ENCODE peak calls at places on chromosomes 3 and 15, in eight cellular contexts. I is iPS-NIHi11; O is GM13976; J is brain microvascular endothelial cell; Q is COLO829; K is activated naive CD4-positive, alpha-beta T cell treated with anti-CD3 and anti-CD28 coated beads, Interleukin-2, amount 10 ng/mL, durations not matched to agents 7 days and 5 days; A is AG04450; V is GM12864. B is an unnamed sample.

GRCh38 chr15:44718180-44718926 is 7.0 kb downstream of the B2M start:
- DNase-seq in Q (no peak), V (no peak), J (no peak), O (no peak), I (no peak), A (no peak), K (no peak), B (no peak)

GRCh38 chr15:40468850-40469249 is 1.9 kb upstream of the CHST14 start:
- DNase-seq in A (no peak), Q (no peak), J (no peak), I (no peak), K (no peak), V (no peak), O (no peak), B (no peak)

GRCh38 chr3:36900474-36901443 is 44.1 kb downstream of the TRANK1 start:
- DNase-seq in O (no peak), V (no peak), A (no peak), K (no peak), I (no peak), J (no peak), Q (no peak), B (no peak)

GRCh38 chr3:126375835-126376331 is 18.7 kb upstream of the KLF15 start:
- DNase-seq in Q (no peak), A (no peak), J (no peak), I (no peak), K (no peak), O (no peak), V (no peak), B (no peak)

GRCh38 chr3:117553461-117553860 is 843.9 kb downstream of the TUSC7 start:
- DNase-seq in J (peak), V (peak), O (peak), Q (peak), K (no peak), I (no peak), A (no peak), B (no peak)

GRCh38 chr3:129435367-129435766 is 4.4 kb downstream of the MBD4 start:
- DNase-seq in A (no peak), Q (no peak), K (no peak), O (no peak), J (no peak), V (no peak), I (no peak), B (no peak)

GRCh38 chr3:87298111-87298718 is 21.8 kb upstream of the POU1F1 start:
- DNase-seq in Q (peak), J (no peak), I (peak), K (no peak), A (peak), V (no peak), O (peak), B (peak)

GRCh38 chr3:186260726-186261125 is 101.3 kb downstream of the DGKG start:
- DNase-seq in I (no peak), A (no peak), Q (no peak), O (no peak), V (no peak), K (no peak), J (peak), B (no peak)

GRCh38 chr3:58955308-58955707 is 94.5 kb downstream of the CFAP20DC start:
- DNase-seq in I (no peak), Q (peak), K (no peak), A (no peak), V (no peak), J (no peak), O (no peak), B (no peak)

GRCh38 chr15:75832114-75832513 is 11.1 kb upstream of the UBE2Q2 start:
- DNase-seq in K (no peak), A (no peak), J (no peak), Q (no peak), O (no peak), I (no peak), V (no peak), B (no peak)

GRCh38 chr3:10023587-10024310 is 2.5 kb upstream of the FANCD2 start:
- DNase-seq in Q (no peak), J (peak), I (no peak), V (no peak), A (peak), K (no peak), O (no peak), B (no peak)

GRCh38 chr3:41199866-41200668 is 762 bp downstream of the CTNNB1 start:
- DNase-seq in I (peak), K (peak), V (no peak), A (no peak), J (no peak), O (peak), Q (no peak), B (no peak)

GRCh38 chr3:176075046-176075445 is 1122.2 kb downstream of the TBL1XR1 start:
- DNase-seq in Q (no peak), I (no peak), K (no peak), A (no peak), J (no peak), O (no peak), V (no peak), B (no peak)

GRCh38 chr15:78298983-78299301 is 467 bp downstream of the SKIC8 start:
- DNase-seq in K (no peak), Q (no peak), J (peak), I (no peak), V (no peak), A (no peak), O (no peak), B (no peak)

GRCh38 chr3:9862391-9863235 is 17.4 kb downstream of the CIDEC start:
- DNase-seq in V (no peak), O (peak), K (peak), J (no peak), I (peak), A (no peak), Q (no peak), B (no peak)

GRCh38 chr3:126130981-126131750 is 47.2 kb upstream of the SLC41A3 start:
- DNase-seq in K (no peak), I (no peak), V (no peak), Q (no peak), O (no peak), J (no peak), A (no peak), B (no peak)

GRCh38 chr3:149472393-149472792 is 2.1 kb upstream of the TM4SF4 start:
- DNase-seq in V (no peak), A (no peak), I (no peak), J (no peak), O (no peak), K (no peak), Q (no peak), B (no peak)

GRCh38 chr3:178140491-178140890 is 395.7 kb upstream of the KCNMB2 start:
- DNase-seq in K (no peak), O (no peak), Q (no peak), A (peak), I (no peak), V (no peak), J (no peak), B (no peak)

GRCh38 chr15:59199775-59200465 is 6.7 kb upstream of the LDHAL6B start:
- DNase-seq in I (no peak), Q (peak), O (no peak), K (no peak), A (no peak), J (peak), V (no peak), B (no peak)

GRCh38 chr3:170897978-170898377 is 10.5 kb downstream of the EIF5A2 start:
- DNase-seq in J (no peak), O (no peak), I (no peak), V (no peak), K (no peak), Q (no peak), A (no peak), B (no peak)

GRCh38 chr15:90902996-90903732 is at the start of gene MAN2A2:
- DNase-seq in I (peak), Q (peak), A (no peak), K (peak), V (peak), O (peak), J (no peak), B (no peak)

GRCh38 chr3:119559441-119559963 is at the start of gene CD80:
- DNase-seq in K (peak), V (peak), J (peak), A (no peak), Q (peak), O (peak), I (peak), B (no peak)

GRCh38 chr3:13352621-13353131 is 67.4 kb downstream of the NUP210 start:
- DNase-seq in K (peak), Q (no peak), I (no peak), V (no peak), O (peak), A (no peak), J (peak), B (no peak)

GRCh38 chr3:186962445-186962844 is 32.1 kb downstream of the ST6GAL1 start:
- DNase-seq in J (no peak), I (no peak), O (no peak), V (no peak), K (no peak), Q (no peak), A (no peak), B (no peak)

GRCh38 chr3:53844262-53845102 is 1.7 kb downstream of the CHDH start:
- DNase-seq in Q (no peak), K (no peak), J (no peak), O (no peak), A (no peak), V (no peak), I (no peak), B (no peak)

GRCh38 chr3:52504977-52505376 is 9.8 kb downstream of the STAB1 start:
- DNase-seq in K (no peak), Q (no peak), A (no peak), I (no peak), O (no peak), J (no peak), V (no peak), B (no peak)

GRCh38 chr15:98881526-98882517 is 125.8 kb downstream of the PGPEP1L start:
- DNase-seq in Q (peak), K (peak), J (no peak), A (no peak), O (peak), I (peak), V (no peak), B (no peak)

GRCh38 chr3:167710552-167710951 is 24.1 kb downstream of the PDCD10 start:
- DNase-seq in K (no peak), Q (no peak), I (no peak), J (no peak), V (no peak), A (no peak), O (no peak), B (no peak)

GRCh38 chr3:169812124-169812843 is 386 bp upstream of the LRRIQ4 start:
- DNase-seq in K (peak), V (no peak), I (peak), Q (no peak), A (peak), O (peak), J (peak), B (peak)

GRCh38 chr3:119235151-119235550 is 5.5 kb downstream of the B4GALT4 start:
- DNase-seq in A (no peak), I (no peak), O (no peak), Q (no peak), V (no peak), J (peak), K (no peak), B (no peak)

GRCh38 chr3:51680196-51680595 is 9.1 kb downstream of the TEX264 start:
- DNase-seq in A (no peak), O (no peak), J (no peak), I (no peak), Q (no peak), K (no peak), V (no peak), B (no peak)

GRCh38 chr15:29789871-29790270 is 32.4 kb downstream of the TJP1 start:
- DNase-seq in J (no peak), O (no peak), I (no peak), Q (no peak), K (no peak), A (no peak), V (no peak), B (no peak)

GRCh38 chr3:46423588-46423987 is 16.5 kb downstream of the CCRL2 start:
- DNase-seq in A (no peak), Q (no peak), V (no peak), K (no peak), J (no peak), O (no peak), I (no peak), B (no peak)

GRCh38 chr15:52879145-52879544 is 89.0 kb upstream of the ONECUT1 start:
- DNase-seq in I (no peak), V (no peak), O (no peak), Q (no peak), A (no peak), J (no peak), K (no peak), B (no peak)

GRCh38 chr15:25733036-25733855 is 129.9 kb downstream of the ATP10A start:
- DNase-seq in V (no peak), O (no peak), K (no peak), Q (no peak), J (no peak), I (no peak), A (no peak), B (no peak)

GRCh38 chr3:138051946-138052802 is 42.2 kb downstream of the CLDN18 start:
- DNase-seq in J (peak), K (peak), Q (no peak), V (no peak), O (peak), I (peak), A (peak), B (no peak)

GRCh38 chr3:135918600-135918999 is 46.9 kb upstream of the PPP2R3A start:
- DNase-seq in O (no peak), A (no peak), V (no peak), I (peak), K (no peak), J (no peak), Q (peak), B (no peak)